ENCODE peak calls at places on chromosomes 1 and 21, in nine cellular contexts. L, J, U, F, C, O, K, I and P are unnamed samples.
A peak's percentile ranks its signal among the peaks of the same experiment; 100 is the strongest.

GRCh38 chr1:23522244-23523013 is 8.6 kb downstream of the E2F2 start:
- DNase-seq in L (no peak), O (no peak), C (no peak), F (no peak), K (no peak), U (no peak), I (no peak), J (no peak), P (no peak)

GRCh38 chr1:200670215-200671118 is 760 bp upstream of the DDX59 start:
- DNase-seq in K (no peak), I (peak; percentile 60), L (no peak), U (peak; percentile 66), O (no peak), C (peak; percentile 84), J (peak; percentile 69), F (no peak), P (peak; percentile 79)

GRCh38 chr1:94382163-94382562 is 36.0 kb upstream of the ABCD3 start:
- DNase-seq in J (no peak), K (no peak), C (no peak), F (no peak), U (no peak), I (no peak), L (no peak), O (no peak), P (no peak)

GRCh38 chr1:23601968-23602876 is 42.9 kb upstream of the ID3 start:
- DNase-seq in L (no peak), K (no peak), F (no peak), J (no peak), C (no peak), I (no peak), O (no peak), U (no peak), P (no peak)

GRCh38 chr1:240114222-240114621 is 22.5 kb downstream of the FMN2 start:
- DNase-seq in L (no peak), C (no peak), I (no peak), U (no peak), J (no peak), F (no peak), K (no peak), O (no peak), P (no peak)

GRCh38 chr1:46037597-46037936 is 94.9 kb downstream of the PIK3R3 start:
- DNase-seq in K (no peak), C (no peak), O (no peak), U (no peak), F (no peak), I (no peak), J (peak; percentile 6), L (no peak), P (no peak)

GRCh38 chr1:18951818-18952391 is 4.6 kb downstream of the IFFO2 start:
- DNase-seq in U (no peak), I (peak; percentile 70), J (no peak), K (no peak), F (no peak), L (no peak), O (peak; percentile 68), C (no peak), P (no peak)

GRCh38 chr1:85321237-85321964 is 45.0 kb upstream of the BCL10 start:
- DNase-seq in U (no peak), O (no peak), J (no peak), K (no peak), I (peak; percentile 52), L (no peak), F (no peak), C (no peak), P (no peak)

GRCh38 chr1:102799496-102799895 is 308.8 kb downstream of the COL11A1 start:
- DNase-seq in I (no peak), L (no peak), F (no peak), C (no peak), J (no peak), U (no peak), K (no peak), O (no peak), P (no peak)

GRCh38 chr1:109241344-109241743 is 8.0 kb upstream of the CELSR2 start:
- DNase-seq in I (no peak), O (no peak), J (no peak), U (no peak), F (no peak), K (no peak), L (no peak), C (no peak), P (no peak)

GRCh38 chr1:207893737-207894582 is 17.0 kb downstream of the CD34 start:
- DNase-seq in C (no peak), K (no peak), F (no peak), L (no peak), I (no peak), U (no peak), J (no peak), O (no peak), P (no peak)

GRCh38 chr1:100565533-100565932 is 27.6 kb downstream of the GPR88 start:
- DNase-seq in I (no peak), K (no peak), L (no peak), O (no peak), J (no peak), F (no peak), C (no peak), U (no peak), P (no peak)

GRCh38 chr21:44454747-44455523 is at the start of gene LRRC3:
- DNase-seq in L (no peak), U (no peak), K (peak; percentile 59), F (no peak), J (peak; percentile 73), C (peak; percentile 89), I (no peak), O (peak; percentile 67), P (no peak)

GRCh38 chr1:152440635-152441471 is 26.8 kb upstream of the CRNN start:
- DNase-seq in L (peak; percentile 41), F (peak; percentile 50), J (peak; percentile 63), C (peak; percentile 93), O (peak; percentile 45), U (peak; percentile 50), I (peak; percentile 83), K (peak; percentile 43), P (peak; percentile 63)

GRCh38 chr1:89453123-89453972 is 71.3 kb upstream of the LRRC8B start:
- DNase-seq in L (no peak), J (no peak), U (no peak), I (no peak), K (no peak), F (no peak), C (no peak), O (no peak), P (no peak)

GRCh38 chr1:6587261-6588005 is 7.6 kb downstream of the ZBTB48 start:
- DNase-seq in O (no peak), U (peak; percentile 69), C (no peak), K (no peak), F (no peak), I (no peak), L (peak; percentile 72), J (no peak), P (peak; percentile 83)

GRCh38 chr1:18641005-18641941 is 10.6 kb downstream of the PAX7 start:
- DNase-seq in J (no peak), C (no peak), K (no peak), U (no peak), I (no peak), L (no peak), O (no peak), F (no peak), P (no peak)

GRCh38 chr1:156420209-156421061 is 51.4 kb downstream of the RHBG start:
- DNase-seq in F (no peak), U (no peak), K (no peak), L (no peak), C (no peak), O (peak; percentile 20), J (no peak), I (no peak), P (no peak)

GRCh38 chr1:193110864-193111263 is 5.7 kb upstream of the GLRX2 start:
- DNase-seq in K (no peak), J (no peak), I (no peak), O (no peak), L (no peak), U (no peak), C (no peak), F (no peak), P (no peak)

GRCh38 chr1:10082785-10083479 is 50.2 kb downstream of the UBE4B start:
- DNase-seq in J (no peak), K (no peak), L (no peak), O (no peak), C (no peak), F (no peak), I (peak; percentile 21), U (no peak), P (no peak)

GRCh38 chr1:94362466-94363058 is 55.6 kb upstream of the ABCD3 start:
- DNase-seq in C (no peak), F (no peak), K (no peak), O (no peak), U (no peak), L (no peak), I (no peak), J (no peak), P (no peak)

GRCh38 chr1:87513971-87514660 is 185.4 kb downstream of the LMO4 start:
- DNase-seq in O (no peak), L (no peak), F (no peak), U (no peak), K (no peak), C (no peak), I (no peak), J (no peak), P (no peak)

GRCh38 chr1:53316058-53316741 is 11.7 kb downstream of the LRP8 start:
- DNase-seq in F (no peak), L (no peak), O (no peak), I (no peak), K (no peak), C (no peak), U (no peak), J (no peak), P (no peak)

GRCh38 chr21:38179504-38179900 is 77.3 kb upstream of the KCNJ15 start:
- DNase-seq in O (no peak), L (no peak), I (no peak), K (no peak), J (no peak), U (no peak), F (no peak), C (no peak), P (no peak)

GRCh38 chr1:203593723-203594122 is 32.9 kb upstream of the ATP2B4 start:
- DNase-seq in U (no peak), K (no peak), F (no peak), L (no peak), C (peak; percentile 49), J (peak; percentile 23), O (peak; percentile 23), I (no peak), P (no peak)

GRCh38 chr1:156887324-156887723 is 6.2 kb upstream of the PEAR1 start:
- DNase-seq in F (no peak), J (no peak), K (no peak), L (no peak), C (no peak), O (no peak), I (no peak), U (no peak), P (no peak)

GRCh38 chr1:6178751-6179563 is 1.2 kb downstream of the CHD5 start:
- DNase-seq in K (no peak), I (no peak), F (no peak), C (no peak), O (no peak), U (no peak), L (no peak), J (no peak), P (no peak)

GRCh38 chr1:35210306-35211112 is 17.6 kb upstream of the SFPQ start:
- DNase-seq in J (no peak), I (no peak), L (no peak), K (no peak), C (no peak), F (no peak), U (no peak), O (no peak), P (no peak)

GRCh38 chr1:152047607-152047953 is 10.8 kb upstream of the S100A11 start:
- DNase-seq in F (no peak), U (no peak), L (no peak), O (no peak), J (peak; percentile 89), K (no peak), I (peak; percentile 35), C (no peak), P (no peak)

GRCh38 chr1:2535981-2536380 is 5.9 kb upstream of the HES5 start:
- DNase-seq in K (no peak), F (no peak), U (no peak), C (no peak), J (no peak), L (no peak), I (no peak), O (no peak), P (no peak)

GRCh38 chr21:44085491-44086321 is 21.5 kb upstream of the PWP2 start:
- DNase-seq in I (no peak), U (peak; percentile 76), L (peak; percentile 80), F (no peak), K (no peak), C (peak; percentile 75), J (no peak), O (no peak), P (peak; percentile 94)